ENCODE peak calls at places on chromosomes 11 and 22, in eight cellular contexts. One of them, this sample, is unnamed.

GRCh38 chr11:64620286-64620962 is 29.4 kb downstream of the SLC22A12 start:
- DNase-seq in SK-N-SH: peak; percentile 85
- DNase-seq in A549: no peak
- DNase-seq in GM12878: no peak
- DNase-seq in HCT116: no peak
- DNase-seq in H1: no peak
- DNase-seq in HepG2: peak; percentile 9
- DNase-seq in K562: no peak
- DNase-seq in this sample: no peak

GRCh38 chr22:17952273-17952801 is 72.0 kb downstream of the MICAL3 start:
- DNase-seq in SK-N-SH: no peak
- DNase-seq in A549: peak; percentile 46
- DNase-seq in GM12878: no peak
- DNase-seq in HCT116: no peak
- DNase-seq in H1: no peak
- DNase-seq in HepG2: no peak
- DNase-seq in K562: no peak
- DNase-seq in this sample: no peak

GRCh38 chr11:131108780-131109179 is 192.5 kb upstream of the SNX19 start:
- DNase-seq in SK-N-SH: no peak
- DNase-seq in A549: peak; percentile 13
- DNase-seq in GM12878: no peak
- DNase-seq in HCT116: no peak
- DNase-seq in H1: no peak
- DNase-seq in HepG2: no peak
- DNase-seq in K562: no peak
- DNase-seq in this sample: peak; percentile 60

GRCh38 chr11:85737738-85738137 is 51.7 kb upstream of the CCDC89 start:
- DNase-seq in SK-N-SH: no peak
- DNase-seq in A549: no peak
- DNase-seq in GM12878: no peak
- DNase-seq in HCT116: no peak
- DNase-seq in H1: no peak
- DNase-seq in HepG2: no peak
- DNase-seq in K562: no peak
- DNase-seq in this sample: no peak

GRCh38 chr11:44611687-44612437 is 46.4 kb downstream of the CD82 start:
- DNase-seq in SK-N-SH: no peak
- DNase-seq in A549: no peak
- DNase-seq in GM12878: peak; percentile 86
- DNase-seq in HCT116: no peak
- DNase-seq in H1: no peak
- DNase-seq in HepG2: no peak
- DNase-seq in K562: no peak
- DNase-seq in this sample: no peak

GRCh38 chr11:72240461-72241289 is 3.3 kb downstream of the PHOX2A start:
- DNase-seq in SK-N-SH: no peak
- DNase-seq in A549: no peak
- DNase-seq in GM12878: no peak
- DNase-seq in HCT116: no peak
- DNase-seq in H1: no peak
- DNase-seq in HepG2: no peak
- DNase-seq in K562: no peak
- DNase-seq in this sample: no peak

GRCh38 chr11:85724750-85725465 is 38.9 kb upstream of the CCDC89 start:
- DNase-seq in SK-N-SH: no peak
- DNase-seq in A549: no peak
- DNase-seq in GM12878: no peak
- DNase-seq in HCT116: no peak
- DNase-seq in H1: no peak
- DNase-seq in HepG2: no peak
- DNase-seq in K562: no peak
- DNase-seq in this sample: no peak

GRCh38 chr11:66467756-66468155 is 1.1 kb downstream of the PELI3 start:
- DNase-seq in SK-N-SH: peak; percentile 54
- DNase-seq in A549: no peak
- DNase-seq in GM12878: no peak
- DNase-seq in HCT116: no peak
- DNase-seq in H1: no peak
- DNase-seq in HepG2: no peak
- DNase-seq in K562: no peak
- DNase-seq in this sample: no peak

GRCh38 chr11:77084581-77085191 is 17.9 kb downstream of the CAPN5 start:
- DNase-seq in SK-N-SH: no peak
- DNase-seq in A549: no peak
- DNase-seq in GM12878: no peak
- DNase-seq in HCT116: no peak
- DNase-seq in H1: no peak
- DNase-seq in HepG2: no peak
- DNase-seq in K562: no peak
- DNase-seq in this sample: no peak

GRCh38 chr11:123431619-123432018 is 1.6 kb downstream of the GRAMD1B start:
- DNase-seq in SK-N-SH: no peak
- DNase-seq in A549: no peak
- DNase-seq in GM12878: no peak
- DNase-seq in HCT116: no peak
- DNase-seq in H1: no peak
- DNase-seq in HepG2: no peak
- DNase-seq in K562: no peak
- DNase-seq in this sample: peak; percentile 23

GRCh38 chr11:64455436-64456261 is 96.7 kb downstream of the RPS6KA4 start:
- DNase-seq in SK-N-SH: no peak
- DNase-seq in A549: no peak
- DNase-seq in GM12878: no peak
- DNase-seq in HCT116: no peak
- DNase-seq in H1: no peak
- DNase-seq in HepG2: no peak
- DNase-seq in K562: no peak
- DNase-seq in this sample: no peak

GRCh38 chr11:69909561-69910518 is 90.6 kb upstream of the FGF3 start:
- DNase-seq in SK-N-SH: peak; percentile 74
- DNase-seq in A549: no peak
- DNase-seq in GM12878: no peak
- DNase-seq in HCT116: no peak
- DNase-seq in H1: no peak
- DNase-seq in HepG2: no peak
- DNase-seq in K562: peak; percentile 65
- DNase-seq in this sample: no peak

GRCh38 chr11:129372609-129373488 is 2.8 kb upstream of the BARX2 start:
- DNase-seq in SK-N-SH: peak; percentile 44
- DNase-seq in A549: no peak
- DNase-seq in GM12878: no peak
- DNase-seq in HCT116: no peak
- DNase-seq in H1: no peak
- DNase-seq in HepG2: no peak
- DNase-seq in K562: no peak
- DNase-seq in this sample: no peak

GRCh38 chr11:111911563-111912401 is at the start of gene CRYAB:
- DNase-seq in SK-N-SH: no peak
- DNase-seq in A549: peak; percentile 49
- DNase-seq in GM12878: no peak
- DNase-seq in HCT116: no peak
- DNase-seq in H1: no peak
- DNase-seq in HepG2: peak; percentile 32
- DNase-seq in K562: peak; percentile 36
- DNase-seq in this sample: peak; percentile 82

GRCh38 chr11:12017243-12017678 is 8.8 kb upstream of the DKK3 start:
- DNase-seq in SK-N-SH: no peak
- DNase-seq in A549: no peak
- DNase-seq in GM12878: no peak
- DNase-seq in HCT116: no peak
- DNase-seq in H1: no peak
- DNase-seq in HepG2: no peak
- DNase-seq in K562: no peak
- DNase-seq in this sample: peak; percentile 85

GRCh38 chr11:70570693-70571395 is 172.5 kb downstream of the CTTN start:
- DNase-seq in SK-N-SH: no peak
- DNase-seq in A549: no peak
- DNase-seq in GM12878: no peak
- DNase-seq in HCT116: no peak
- DNase-seq in H1: no peak
- DNase-seq in HepG2: no peak
- DNase-seq in K562: no peak
- DNase-seq in this sample: no peak

GRCh38 chr11:85725510-85726258 is 39.7 kb upstream of the CCDC89 start:
- DNase-seq in SK-N-SH: no peak
- DNase-seq in A549: peak; percentile 78
- DNase-seq in GM12878: no peak
- DNase-seq in HCT116: peak; percentile 72
- DNase-seq in H1: no peak
- DNase-seq in HepG2: no peak
- DNase-seq in K562: no peak
- DNase-seq in this sample: peak; percentile 97

DNA sequence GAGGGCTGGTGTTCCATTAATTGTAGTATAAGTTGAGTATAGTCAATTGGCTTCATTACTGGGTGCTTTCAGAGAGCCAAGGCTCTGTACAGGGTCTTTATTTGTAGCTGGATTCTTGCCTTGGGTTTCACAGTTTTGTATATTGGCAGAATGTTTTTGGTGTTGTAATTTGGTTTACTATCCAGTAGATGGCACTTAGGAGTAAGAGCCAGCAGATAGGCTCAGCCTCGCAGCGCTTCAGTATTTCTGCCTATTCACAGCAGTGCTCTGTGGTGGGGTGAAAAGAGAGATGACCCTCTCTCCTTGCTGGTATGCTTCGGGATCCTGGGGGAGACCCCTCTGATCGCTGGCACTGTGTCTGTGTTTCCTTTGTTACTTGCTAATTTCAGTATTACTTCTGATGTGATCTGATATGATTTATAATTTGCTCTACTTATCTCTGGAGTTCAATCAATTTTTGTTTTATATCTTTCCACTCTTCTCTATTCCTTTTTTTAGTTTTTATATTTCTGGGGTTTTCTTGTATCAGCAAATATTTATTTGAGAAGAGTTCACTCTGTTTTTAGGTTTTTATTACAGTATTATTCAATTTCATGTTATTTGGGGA is 52.2 kb downstream of the ANO5 start:
- DNase-seq in SK-N-SH: peak; percentile 18
- DNase-seq in A549: peak; percentile 45
- DNase-seq in GM12878: no peak
- DNase-seq in HCT116: peak; percentile 15
- DNase-seq in H1: peak; percentile 25
- DNase-seq in HepG2: peak; percentile 20
- DNase-seq in K562: no peak
- DNase-seq in this sample: peak; percentile 19
- TF ChIP-seq RAD21 in SK-N-SH: peak; percentile 72
- TF ChIP-seq RAD21 in A549: peak; percentile 26
- TF ChIP-seq RAD21 in GM12878: peak; percentile 64
- TF ChIP-seq RAD21 in HCT116: peak; percentile 28
- TF ChIP-seq RAD21 in H1: peak; percentile 71
- TF ChIP-seq RAD21 in HepG2: no peak
- TF ChIP-seq RAD21 in K562: peak; percentile 65
- TF ChIP-seq RAD21 in this sample: peak; percentile 45

DNA sequence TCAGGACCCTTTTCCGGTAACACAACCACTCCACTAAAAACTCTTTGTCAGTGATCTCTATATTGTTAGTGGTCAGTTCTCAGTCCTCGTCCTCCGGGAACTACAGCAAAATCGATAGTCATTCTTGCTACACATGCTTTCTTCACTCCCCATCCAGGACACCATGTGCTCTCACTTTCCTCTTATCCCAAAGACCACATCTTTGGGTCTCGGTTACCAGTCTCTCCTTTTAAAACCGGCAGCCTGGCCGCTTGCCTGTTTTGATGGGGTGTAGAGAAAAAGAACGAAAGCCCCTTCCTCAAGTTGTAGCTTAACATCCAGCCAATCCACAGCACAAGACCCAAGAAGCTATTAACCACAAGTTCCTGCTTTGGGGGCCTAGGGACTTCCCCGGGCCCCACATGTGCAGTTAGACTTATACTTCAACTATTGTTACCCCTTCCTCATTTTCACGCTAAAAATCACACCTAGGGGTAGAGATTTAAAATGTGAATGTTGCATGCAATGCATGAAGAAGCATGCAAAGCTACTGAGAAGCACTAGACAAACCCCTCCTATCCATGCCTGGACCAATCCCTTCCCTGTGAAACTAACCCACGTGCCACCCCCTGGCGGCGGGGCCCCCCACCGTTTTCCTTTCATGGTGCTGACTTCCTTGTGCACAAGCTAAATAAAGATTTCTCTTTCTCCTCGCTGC is 1.5 kb upstream of the TOLLIP start:
- DNase-seq in SK-N-SH: no peak
- DNase-seq in A549: no peak
- DNase-seq in GM12878: no peak
- DNase-seq in HCT116: no peak
- DNase-seq in H1: no peak
- DNase-seq in HepG2: no peak
- DNase-seq in K562: no peak
- DNase-seq in this sample: no peak
- TF ChIP-seq RAD21 in SK-N-SH: no peak
- TF ChIP-seq RAD21 in A549: no peak
- TF ChIP-seq RAD21 in GM12878: no peak
- TF ChIP-seq RAD21 in HCT116: no peak
- TF ChIP-seq RAD21 in H1: no peak
- TF ChIP-seq RAD21 in HepG2: no peak
- TF ChIP-seq RAD21 in K562: no peak
- TF ChIP-seq RAD21 in this sample: no peak

GRCh38 chr22:22931557-22932270 is 44.1 kb downstream of the IGLL5 start:
- DNase-seq in SK-N-SH: no peak
- DNase-seq in A549: no peak
- DNase-seq in GM12878: peak; percentile 55
- DNase-seq in HCT116: no peak
- DNase-seq in H1: no peak
- DNase-seq in HepG2: no peak
- DNase-seq in K562: no peak
- DNase-seq in this sample: no peak
- TF ChIP-seq RAD21 in SK-N-SH: no peak
- TF ChIP-seq RAD21 in A549: no peak
- TF ChIP-seq RAD21 in GM12878: no peak
- TF ChIP-seq RAD21 in HCT116: no peak
- TF ChIP-seq RAD21 in H1: no peak
- TF ChIP-seq RAD21 in HepG2: no peak
- TF ChIP-seq RAD21 in K562: no peak
- TF ChIP-seq RAD21 in this sample: no peak

DNA sequence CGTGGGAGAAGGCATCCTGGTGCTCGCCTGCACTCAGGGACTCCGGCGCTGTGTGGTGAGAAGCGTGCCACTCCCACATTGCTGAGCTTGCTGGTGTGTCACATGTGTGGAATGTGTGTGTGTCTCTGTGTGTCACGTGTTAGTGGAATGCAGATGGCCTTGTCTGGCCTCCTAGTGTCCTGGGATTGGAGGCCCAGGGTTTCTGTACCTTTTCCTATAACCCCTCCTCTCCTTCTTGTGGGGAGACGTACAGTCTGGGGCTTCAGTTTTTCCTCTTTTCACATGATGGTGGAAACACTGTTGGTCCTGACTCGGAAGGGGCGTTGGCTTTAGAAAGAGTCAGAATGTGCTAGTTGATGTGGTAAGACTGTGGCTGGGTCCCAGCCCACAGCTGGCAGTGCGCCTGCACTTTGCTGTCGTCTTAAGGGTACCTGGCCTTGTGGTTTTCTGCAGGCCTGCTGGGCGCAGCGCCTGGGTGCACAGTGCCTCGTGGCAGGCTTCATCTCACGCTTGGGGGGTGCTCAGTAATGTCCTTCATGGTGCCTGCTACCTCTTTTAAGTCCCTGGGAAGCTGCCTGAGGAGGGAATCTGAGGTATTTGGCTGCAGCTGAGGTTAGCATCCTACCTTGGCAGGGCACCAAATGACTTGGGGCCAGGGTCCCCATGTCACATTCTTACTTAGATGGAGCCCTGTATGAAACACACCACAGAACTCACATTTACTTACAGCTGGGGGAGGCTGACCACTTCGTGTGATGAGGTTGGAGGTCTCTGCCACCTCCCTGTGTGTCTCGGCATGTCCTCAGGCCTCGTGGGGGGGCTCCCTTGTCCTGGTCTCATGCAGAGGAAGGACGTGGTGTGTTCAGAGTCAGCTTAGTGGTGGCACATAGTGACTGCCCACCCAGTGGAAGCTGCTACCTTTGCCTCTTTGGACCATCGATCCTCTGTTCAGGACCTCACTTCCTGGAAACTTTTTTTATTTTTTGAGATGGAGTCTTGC is 61.9 kb downstream of the MED15 start:
- DNase-seq in SK-N-SH: no peak
- DNase-seq in A549: peak; percentile 75
- DNase-seq in GM12878: peak; percentile 33
- DNase-seq in HCT116: peak; percentile 78
- DNase-seq in H1: no peak
- DNase-seq in HepG2: no peak
- DNase-seq in K562: no peak
- DNase-seq in this sample: peak; percentile 99
- TF ChIP-seq RAD21 in SK-N-SH: no peak
- TF ChIP-seq RAD21 in A549: no peak
- TF ChIP-seq RAD21 in GM12878: no peak
- TF ChIP-seq RAD21 in HCT116: no peak
- TF ChIP-seq RAD21 in H1: no peak
- TF ChIP-seq RAD21 in HepG2: no peak
- TF ChIP-seq RAD21 in K562: no peak
- TF ChIP-seq RAD21 in this sample: peak; percentile 15